ENCODE peak calls at places on chromosomes 12 and 14, in four cellular contexts. One of them, this sample, is unnamed.

GRCh38 chr12:130705174-130705880 is 10.8 kb downstream of the RIMBP2 start:
- DNase-seq in HCT116: no peak
- DNase-seq in K562: no peak
- DNase-seq in HepG2: no peak
- DNase-seq in this sample: no peak

GRCh38 chr12:119715268-119715620 is 47.3 kb downstream of the PRKAB1 start:
- DNase-seq in HepG2: peak
- DNase-seq in HCT116: no peak
- DNase-seq in K562: no peak
- DNase-seq in this sample: no peak

GRCh38 chr12:76490763-76491162 is 68.8 kb downstream of the OSBPL8 start:
- DNase-seq in K562: no peak
- DNase-seq in HepG2: no peak
- DNase-seq in HCT116: no peak
- DNase-seq in this sample: no peak

GRCh38 chr14:75804570-75805275 is 143.7 kb downstream of the TTLL5 start:
- DNase-seq in K562: no peak
- DNase-seq in HepG2: no peak
- DNase-seq in HCT116: no peak
- DNase-seq in this sample: no peak

GRCh38 chr12:130017571-130018449 is 114.0 kb upstream of the TMEM132D start:
- DNase-seq in HepG2: no peak
- DNase-seq in K562: no peak
- DNase-seq in HCT116: no peak
- DNase-seq in this sample: no peak

GRCh38 chr12:51592034-51592705 is 1.1 kb downstream of the SCN8A start:
- DNase-seq in HepG2: no peak
- DNase-seq in HCT116: no peak
- DNase-seq in K562: no peak
- DNase-seq in this sample: no peak

GRCh38 chr14:61197416-61197815 is 83.7 kb downstream of the TMEM30B start:
- DNase-seq in HepG2: no peak
- DNase-seq in K562: no peak
- DNase-seq in HCT116: no peak
- DNase-seq in this sample: no peak

GRCh38 chr12:121120323-121120722 is 12.4 kb upstream of the P2RX7 start:
- DNase-seq in K562: no peak
- DNase-seq in HCT116: no peak
- DNase-seq in HepG2: no peak
- DNase-seq in this sample: no peak

GRCh38 chr12:75591628-75592027 is 80.2 kb upstream of the KRR1 start:
- DNase-seq in K562: no peak
- DNase-seq in HepG2: no peak
- DNase-seq in HCT116: no peak
- DNase-seq in this sample: no peak

GRCh38 chr12:116423053-116423452 is 136.1 kb upstream of the MAP1LC3B2 start:
- DNase-seq in HepG2: no peak
- DNase-seq in HCT116: no peak
- DNase-seq in K562: no peak
- DNase-seq in this sample: no peak

GRCh38 chr14:57464013-57464730 is 29.5 kb downstream of the CCDC198 start:
- DNase-seq in HepG2: no peak
- DNase-seq in HCT116: no peak
- DNase-seq in K562: no peak
- DNase-seq in this sample: no peak

GRCh38 chr12:104276192-104277131 is 27.1 kb upstream of the EID3 start:
- DNase-seq in K562: no peak
- DNase-seq in HCT116: no peak
- DNase-seq in HepG2: no peak
- DNase-seq in this sample: no peak

GRCh38 chr12:100027671-100028070 is 42.9 kb upstream of the ANKS1B start:
- DNase-seq in HepG2: no peak
- DNase-seq in HCT116: no peak
- DNase-seq in K562: no peak
- DNase-seq in this sample: no peak

GRCh38 chr12:70719672-70720420 is 82.6 kb upstream of the PTPRB start:
- DNase-seq in K562: peak
- DNase-seq in HepG2: peak
- DNase-seq in HCT116: no peak
- DNase-seq in this sample: peak

GRCh38 chr12:112848338-112848715 is 56.8 kb downstream of the RPH3A start:
- DNase-seq in HepG2: no peak
- DNase-seq in K562: no peak
- DNase-seq in HCT116: no peak
- DNase-seq in this sample: no peak

GRCh38 chr12:112847708-112848337 is 56.3 kb downstream of the RPH3A start:
- DNase-seq in HepG2: no peak
- DNase-seq in HCT116: no peak
- DNase-seq in K562: no peak
- DNase-seq in this sample: no peak

GRCh38 chr12:112851024-112851777 is 55.6 kb upstream of the OAS1 start:
- DNase-seq in HepG2: no peak
- DNase-seq in K562: no peak
- DNase-seq in HCT116: no peak
- DNase-seq in this sample: no peak

GRCh38 chr12:112850343-112850742 is 56.4 kb upstream of the OAS1 start:
- DNase-seq in K562: no peak
- DNase-seq in HCT116: no peak
- DNase-seq in HepG2: no peak
- DNase-seq in this sample: no peak

GRCh38 chr12:112848972-112849371 is 57.4 kb downstream of the RPH3A start:
- DNase-seq in K562: no peak
- DNase-seq in HepG2: no peak
- DNase-seq in HCT116: no peak
- DNase-seq in this sample: no peak
- TF ChIP-seq TCF7L2 in K562: no peak
- TF ChIP-seq TCF7L2 in HepG2: no peak
- TF ChIP-seq TCF7L2 in HCT116: no peak
- TF ChIP-seq TCF7L2 in this sample: no peak

GRCh38 chr12:94973202-94973601 is 30.3 kb downstream of the NDUFA12 start:
- DNase-seq in HCT116: no peak
- DNase-seq in HepG2: no peak
- DNase-seq in K562: no peak
- DNase-seq in this sample: no peak
- TF ChIP-seq TCF7L2 in HCT116: no peak
- TF ChIP-seq TCF7L2 in HepG2: no peak
- TF ChIP-seq TCF7L2 in K562: no peak
- TF ChIP-seq TCF7L2 in this sample: no peak

DNA sequence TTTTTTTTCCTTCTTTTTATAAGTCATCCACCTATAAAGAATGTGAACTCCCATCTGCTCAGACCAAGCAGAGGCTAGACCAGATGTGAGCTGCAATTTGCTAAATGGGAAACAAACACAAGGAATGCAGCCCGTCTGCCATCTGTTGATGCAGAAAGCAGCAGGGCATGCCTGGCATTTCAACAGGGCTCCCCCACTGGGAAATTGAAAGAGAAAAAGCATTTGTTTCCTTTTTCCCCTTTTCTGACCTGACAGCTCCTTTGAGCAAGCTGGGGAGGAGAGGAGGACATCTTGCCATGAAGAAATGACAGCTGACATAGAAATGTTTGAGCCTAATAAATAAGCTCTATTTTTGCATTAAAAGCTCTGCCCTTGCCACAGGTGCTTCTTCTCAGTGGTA is 1823.4 kb upstream of the FLRT2 start:
- DNase-seq in HepG2: no peak
- DNase-seq in HCT116: no peak
- DNase-seq in K562: no peak
- DNase-seq in this sample: no peak
- TF ChIP-seq TCF7L2 in HepG2: no peak
- TF ChIP-seq TCF7L2 in HCT116: no peak
- TF ChIP-seq TCF7L2 in K562: no peak
- TF ChIP-seq TCF7L2 in this sample: no peak

DNA sequence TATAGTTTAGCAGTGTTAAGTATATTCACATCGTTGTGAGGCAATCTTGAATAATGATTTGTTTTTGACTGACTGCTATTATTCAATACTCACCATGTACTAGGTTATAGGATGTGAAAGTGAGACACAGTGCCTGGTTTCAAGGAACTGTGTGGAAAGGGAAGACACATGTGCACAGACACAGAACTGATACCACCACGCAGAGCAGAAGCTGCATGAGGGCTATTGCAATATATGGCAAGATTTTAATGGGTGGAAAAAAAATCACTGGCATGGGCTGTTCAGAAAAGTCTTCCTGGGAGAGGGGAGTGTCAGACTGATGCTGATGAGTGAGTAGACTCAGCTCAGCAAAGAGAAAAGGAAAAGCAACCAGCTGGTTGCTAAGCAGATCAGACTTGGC is 10.4 kb downstream of the SLC7A8 start:
- DNase-seq in K562: no peak
- DNase-seq in HCT116: no peak
- DNase-seq in HepG2: no peak
- DNase-seq in this sample: no peak
- TF ChIP-seq TCF7L2 in K562: no peak
- TF ChIP-seq TCF7L2 in HCT116: no peak
- TF ChIP-seq TCF7L2 in HepG2: no peak
- TF ChIP-seq TCF7L2 in this sample: no peak

DNA sequence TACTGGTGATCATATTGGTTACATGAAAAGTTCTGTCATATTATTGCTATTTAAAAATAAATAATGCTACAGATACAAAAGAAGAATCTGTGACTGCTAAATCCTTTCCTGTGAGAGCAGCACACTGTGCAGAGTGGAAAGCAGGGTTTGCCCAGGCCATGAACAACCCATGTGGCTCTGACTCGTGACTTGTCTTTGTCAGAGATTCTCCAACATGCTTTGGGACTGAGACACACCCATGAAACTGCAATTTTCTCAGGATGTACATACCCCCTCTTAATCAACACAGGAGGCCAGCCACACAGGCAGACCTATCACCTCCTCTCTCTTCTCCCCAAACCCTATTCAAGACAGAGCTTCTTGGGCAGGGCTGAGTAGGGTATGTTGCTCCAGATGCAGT is 96.8 kb upstream of the NTF3 start:
- DNase-seq in HCT116: no peak
- DNase-seq in K562: peak
- DNase-seq in HepG2: no peak
- DNase-seq in this sample: no peak
- TF ChIP-seq TCF7L2 in HCT116: no peak
- TF ChIP-seq TCF7L2 in K562: no peak
- TF ChIP-seq TCF7L2 in HepG2: no peak
- TF ChIP-seq TCF7L2 in this sample: no peak